ENCODE peak calls at places on chromosomes 3 and 15, in four cellular contexts. M, D, X and I are unnamed samples.

GRCh38 chr3:28449398-28449797 is 100.8 kb upstream of the AZI2 start:
- DNase-seq in M (no peak), D (no peak), X (no peak), I (no peak)

GRCh38 chr3:50221051-50221412 is 15.0 kb upstream of the GNAI2 start:
- DNase-seq in M (no peak), D (no peak), X (no peak), I (no peak)

GRCh38 chr3:171873561-171873960 is 30.4 kb downstream of the TMEM212 start:
- DNase-seq in M (no peak), D (no peak), X (no peak), I (no peak)

GRCh38 chr15:39640665-39641064 is 59.8 kb downstream of the THBS1 start:
- DNase-seq in M (no peak), D (no peak), X (no peak), I (no peak)

GRCh38 chr3:67302419-67302979 is 304.4 kb downstream of the KBTBD8 start:
- DNase-seq in M (no peak), D (no peak), X (no peak), I (no peak)

GRCh38 chr15:60326824-60327654 is 70.7 kb downstream of the ANXA2 start:
- DNase-seq in M (no peak), D (no peak), X (no peak), I (no peak)

GRCh38 chr3:195102609-195103467 is 168.1 kb downstream of the XXYLT1 start:
- DNase-seq in M (no peak), D (no peak), X (peak; percentile 79), I (peak; percentile 37)

GRCh38 chr3:46947981-46948791 is 28.4 kb downstream of the CCDC12 start:
- DNase-seq in M (peak; percentile 65), D (peak; percentile 51), X (peak; percentile 93), I (peak; percentile 70)

GRCh38 chr3:139357899-139358298 is 14.1 kb downstream of the MRPS22 start:
- DNase-seq in M (no peak), D (no peak), X (no peak), I (no peak)

GRCh38 chr15:50685976-50686467 is 575 bp downstream of the TRPM7 start:
- DNase-seq in M (peak; percentile 60), D (peak; percentile 70), X (peak; percentile 6), I (peak; percentile 88)

GRCh38 chr15:71237456-71238188 is 122.4 kb downstream of the THSD4 start:
- DNase-seq in M (no peak), D (no peak), X (no peak), I (peak; percentile 92)

GRCh38 chr3:14721126-14721864 is 46.4 kb downstream of the C3orf20 start:
- DNase-seq in M (no peak), D (no peak), X (no peak), I (no peak)

GRCh38 chr15:68211656-68212320 is 6.7 kb upstream of the CALML4 start:
- DNase-seq in M (no peak), D (no peak), X (no peak), I (no peak)

GRCh38 chr15:59993950-59994401 is 10.1 kb upstream of the FOXB1 start:
- DNase-seq in M (no peak), D (no peak), X (no peak), I (no peak)

GRCh38 chr3:66406186-66406585 is 94.6 kb downstream of the LRIG1 start:
- DNase-seq in M (no peak), D (no peak), X (no peak), I (no peak)

GRCh38 chr3:103337179-103337845 is 902.5 kb downstream of the ZPLD1 start:
- DNase-seq in M (no peak), D (no peak), X (no peak), I (no peak)

GRCh38 chr3:123096701-123097100 is 29.9 kb downstream of the PDIA5 start:
- DNase-seq in M (no peak), D (no peak), X (no peak), I (peak; percentile 88)

GRCh38 chr15:67917037-67917436 is 77.2 kb upstream of the RNU6-1 start:
- DNase-seq in M (no peak), D (no peak), X (no peak), I (peak; percentile 76)

GRCh38 chr3:123285479-123285878 is 83.7 kb downstream of the SEC22A start:
- DNase-seq in M (no peak), D (no peak), X (no peak), I (no peak)

GRCh38 chr15:91627473-91628309 is 225.8 kb upstream of the SLCO3A1 start:
- DNase-seq in M (no peak), D (no peak), X (no peak), I (peak; percentile 85)

GRCh38 chr15:37098468-37099320 is 1.7 kb downstream of the MEIS2 start:
- DNase-seq in M (no peak), D (no peak), X (no peak), I (peak; percentile 80)